ENCODE peak calls at places on chromosome 1, in five cellular contexts. One of them, this sample, is unnamed.

GRCh38 chr1:208036177-208036808 is 125.4 kb upstream of the CD34 start:
- DNase-seq in T-helper 17 cell: no peak
- DNase-seq in lung: no peak
- DNase-seq in HuH-7.5: peak
- DNase-seq in EL: peak
- DNase-seq in this sample: peak

GRCh38 chr1:174692313-174692712 is 244.5 kb downstream of the GPR52 start:
- DNase-seq in T-helper 17 cell: no peak
- DNase-seq in lung: no peak
- DNase-seq in HuH-7.5: no peak
- DNase-seq in EL: peak
- DNase-seq in this sample: peak

GRCh38 chr1:43991476-43992231 is at the start of gene CCDC24:
- DNase-seq in T-helper 17 cell: peak
- DNase-seq in lung: peak
- DNase-seq in HuH-7.5: peak
- DNase-seq in EL: peak
- DNase-seq in this sample: peak

GRCh38 chr1:154750681-154751665 is 119.1 kb downstream of the KCNN3 start:
- DNase-seq in T-helper 17 cell: no peak
- DNase-seq in lung: no peak
- DNase-seq in HuH-7.5: no peak
- DNase-seq in EL: no peak
- DNase-seq in this sample: no peak

GRCh38 chr1:224106568-224107281 is 7.2 kb upstream of the FBXO28 start:
- DNase-seq in T-helper 17 cell: no peak
- DNase-seq in lung: no peak
- DNase-seq in HuH-7.5: peak
- DNase-seq in EL: peak
- DNase-seq in this sample: peak

GRCh38 chr1:22922640-22923039 is 50.0 kb downstream of the LACTBL1 start:
- DNase-seq in T-helper 17 cell: no peak
- DNase-seq in lung: no peak
- DNase-seq in HuH-7.5: no peak
- DNase-seq in EL: peak
- DNase-seq in this sample: no peak

GRCh38 chr1:40692429-40692905 is 963 bp downstream of the NFYC start:
- DNase-seq in T-helper 17 cell: no peak
- DNase-seq in lung: no peak
- DNase-seq in HuH-7.5: no peak
- DNase-seq in EL: no peak
- DNase-seq in this sample: peak

GRCh38 chr1:52142220-52143153 is 598 bp downstream of the ZFYVE9 start:
- DNase-seq in T-helper 17 cell: no peak
- DNase-seq in lung: peak
- DNase-seq in HuH-7.5: peak
- DNase-seq in EL: peak
- DNase-seq in this sample: no peak

GRCh38 chr1:148264374-148265276 is 112.5 kb upstream of the NBPF11 start:
- DNase-seq in T-helper 17 cell: no peak
- DNase-seq in lung: no peak
- DNase-seq in HuH-7.5: no peak
- DNase-seq in EL: peak
- DNase-seq in this sample: peak

GRCh38 chr1:219724440-219724839 is 111.5 kb upstream of the ZC3H11B start:
- DNase-seq in T-helper 17 cell: no peak
- DNase-seq in lung: no peak
- DNase-seq in HuH-7.5: no peak
- DNase-seq in EL: no peak
- DNase-seq in this sample: no peak

GRCh38 chr1:223712856-223713494 is 636 bp downstream of the CAPN2 start:
- DNase-seq in T-helper 17 cell: peak
- DNase-seq in lung: no peak
- DNase-seq in HuH-7.5: no peak
- DNase-seq in EL: peak
- DNase-seq in this sample: no peak